ENCODE peak calls at places on chromosomes 7 and 10, in five cellular contexts. E, T, F, L and S are unnamed samples.

GRCh38 chr10:77228559-77228958 is 409.0 kb downstream of the KCNMA1 start:
- DNase-seq in E (no peak), T (no peak), F (no peak), L (no peak), S (no peak)

GRCh38 chr10:124106241-124106905 is 13.0 kb upstream of the CHST15 start:
- DNase-seq in E (no peak), T (peak; percentile 78), F (no peak), L (peak; percentile 91), S (no peak)

GRCh38 chr7:94067506-94067905 is 63.4 kb upstream of the BET1 start:
- DNase-seq in E (no peak), T (no peak), F (no peak), L (no peak), S (no peak)

GRCh38 chr7:44769381-44770209 is 20.9 kb downstream of the ZMIZ2 start:
- DNase-seq in E (no peak), T (no peak), F (peak; percentile 27), L (no peak), S (no peak)

GRCh38 chr7:135189961-135190360 is 19.5 kb upstream of the CYREN start:
- DNase-seq in E (no peak), T (no peak), F (no peak), L (no peak), S (no peak)

GRCh38 chr10:71475243-71475871 is 78.6 kb downstream of the CDH23 start:
- DNase-seq in E (peak; percentile 72), T (no peak), F (peak; percentile 55), L (no peak), S (peak; percentile 87)

GRCh38 chr7:32500922-32501341 is 5.6 kb downstream of the AVL9 start:
- DNase-seq in E (no peak), T (no peak), F (no peak), L (peak; percentile 81), S (no peak)

GRCh38 chr7:46129831-46130230 is 208.8 kb upstream of the IGFBP3 start:
- DNase-seq in E (no peak), T (no peak), F (peak; percentile 35), L (no peak), S (no peak)

GRCh38 chr10:43818687-43819086 is 170.0 kb upstream of the ZNF32 start:
- DNase-seq in E (no peak), T (no peak), F (no peak), L (no peak), S (no peak)

GRCh38 chr7:158013085-158013668 is 574.4 kb downstream of the PTPRN2 start:
- DNase-seq in E (no peak), T (no peak), F (no peak), L (no peak), S (no peak)

GRCh38 chr10:72333111-72334012 is 21.4 kb downstream of the DNAJB12 start:
- DNase-seq in E (no peak), T (peak; percentile 61), F (no peak), L (no peak), S (peak; percentile 53)

GRCh38 chr7:23117841-23118240 is 12.3 kb downstream of the KLHL7 start:
- DNase-seq in E (no peak), T (no peak), F (no peak), L (no peak), S (no peak)

GRCh38 chr10:80163741-80164341 is 31.3 kb downstream of the PLAC9 start:
- DNase-seq in E (no peak), T (no peak), F (no peak), L (peak; percentile 100), S (no peak)

GRCh38 chr10:74117738-74118137 is 32.9 kb downstream of the AP3M1 start:
- DNase-seq in E (no peak), T (no peak), F (no peak), L (no peak), S (no peak)
- H3K36me3 ChIP-seq in E (peaks cover under 1% of the 10 kb centered on the region), T (peaks cover 95% of the 10 kb centered on the region), F (peaks cover 53% of the 10 kb centered on the region), L (peaks cover 93% of the 10 kb centered on the region), S (peaks cover 98% of the 10 kb centered on the region)

GRCh38 chr10:7529638-7530037 is 118.8 kb upstream of the SFMBT2 start:
- DNase-seq in E (peak; percentile 71), T (no peak), F (peak; percentile 67), L (peak; percentile 13), S (peak; percentile 83)
- TF ChIP-seq CTCF in E (peak; percentile 78), T (peak; percentile 37), F (peak; percentile 84), L (no peak), S (peak; percentile 78)

GRCh38 chr10:49458869-49459268 is 63.0 kb upstream of the DRGX start:
- DNase-seq in E (no peak), T (no peak), F (no peak), L (no peak), S (no peak)
- H3K36me3 ChIP-seq in E (peaks cover 2% of the 10 kb centered on the region), T (peaks cover 42% of the 10 kb centered on the region), F (no peaks in the 10 kb centered on the region), L (peaks cover 71% of the 10 kb centered on the region), S (peaks cover 7% of the 10 kb centered on the region)

GRCh38 chr10:120328647-120329046 is 128.4 kb upstream of the PLPP4 start:
- DNase-seq in E (no peak), T (no peak), F (no peak), L (no peak), S (no peak)
- TF ChIP-seq CTCF in E (no peak), T (no peak), F (peak; percentile 14), L (peak; percentile 36), S (no peak)

GRCh38 chr7:1483079-1483478 is 21.1 kb downstream of the INTS1 start:
- DNase-seq in E (no peak), T (no peak), F (no peak), L (no peak), S (no peak)
- H3K36me3 ChIP-seq in E (no peaks in the 10 kb centered on the region), T (peaks cover 86% of the 10 kb centered on the region), F (no peaks in the 10 kb centered on the region), L (peaks cover 4% of the 10 kb centered on the region), S (peaks cover 6% of the 10 kb centered on the region)

GRCh38 chr10:12042797-12043651 is at the start of gene UPF2:
- DNase-seq in E (peak; percentile 100), T (peak; percentile 99), F (peak; percentile 98), L (peak; percentile 89), S (peak; percentile 99)
- TF ChIP-seq CTCF in E (no peak), T (no peak), F (no peak), L (no peak), S (no peak)

GRCh38 chr10:357201-357950 is 222.1 kb downstream of the ZMYND11 start:
- DNase-seq in E (peak; percentile 25), T (no peak), F (no peak), L (no peak), S (no peak)

GRCh38 chr10:356452-356851 is 221.2 kb downstream of the ZMYND11 start:
- DNase-seq in E (peak; percentile 30), T (no peak), F (no peak), L (no peak), S (no peak)

GRCh38 chr10:352476-353235 is 217.4 kb downstream of the ZMYND11 start:
- DNase-seq in E (no peak), T (peak; percentile 46), F (no peak), L (no peak), S (peak; percentile 25)

GRCh38 chr10:351770-352318 is 216.6 kb downstream of the ZMYND11 start:
- DNase-seq in E (no peak), T (peak; percentile 61), F (no peak), L (no peak), S (peak; percentile 34)

DNA sequence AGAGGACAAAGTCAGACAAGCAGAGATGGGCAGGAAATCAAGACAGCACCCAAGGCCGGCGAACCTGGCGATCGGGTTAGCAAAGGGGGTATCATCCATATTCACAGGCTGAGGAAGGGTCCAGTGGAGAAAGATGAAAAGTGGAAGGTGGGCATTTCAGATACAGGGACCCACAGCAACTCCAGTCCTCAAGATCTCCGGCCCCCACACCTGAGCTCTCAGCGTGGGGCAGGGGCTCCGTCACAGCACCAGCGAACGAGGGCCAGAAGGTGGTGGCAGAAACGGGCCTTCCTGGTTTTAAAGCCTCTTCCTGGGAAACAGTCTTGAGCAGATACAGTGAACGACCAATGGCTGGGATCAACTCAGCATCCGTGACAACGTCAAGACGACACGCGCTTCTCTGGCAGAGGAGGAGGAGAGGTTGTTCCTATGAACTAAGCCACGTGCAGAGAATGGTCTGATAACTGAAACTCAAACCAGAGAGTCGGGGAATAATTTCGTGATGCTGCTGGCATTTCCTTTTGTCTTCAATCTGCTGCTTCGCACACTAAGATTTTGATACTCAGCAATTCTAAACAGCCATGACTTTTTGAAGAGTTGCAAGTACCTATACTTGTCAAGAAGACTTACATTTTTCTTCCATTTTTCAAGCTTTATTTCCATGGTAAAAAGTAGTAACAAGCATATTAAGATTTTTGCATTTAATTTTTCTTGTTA is 219.8 kb downstream of the ZMYND11 start:
- DNase-seq in E (no peak), T (peak; percentile 40), F (no peak), L (no peak), S (no peak)
- H3K36me3 ChIP-seq in E (peaks cover 1% of the 10 kb centered on the region), T (peaks cover 21% of the 10 kb centered on the region), F (no peaks in the 10 kb centered on the region), L (no peaks in the 10 kb centered on the region), S (peaks cover 33% of the 10 kb centered on the region)

GRCh38 chr10:132790934-132791829 is 5.2 kb upstream of the NKX6-2 start:
- DNase-seq in E (no peak), T (no peak), F (no peak), L (no peak), S (no peak)

GRCh38 chr10:132792796-132793195 is 6.8 kb upstream of the NKX6-2 start:
- DNase-seq in E (no peak), T (no peak), F (no peak), L (no peak), S (no peak)

GRCh38 chr10:132793213-132793612 is 7.3 kb upstream of the NKX6-2 start:
- DNase-seq in E (no peak), T (no peak), F (no peak), L (no peak), S (no peak)

GRCh38 chr10:132796846-132797245 is 10.9 kb upstream of the NKX6-2 start:
- DNase-seq in E (no peak), T (no peak), F (no peak), L (no peak), S (no peak)

DNA sequence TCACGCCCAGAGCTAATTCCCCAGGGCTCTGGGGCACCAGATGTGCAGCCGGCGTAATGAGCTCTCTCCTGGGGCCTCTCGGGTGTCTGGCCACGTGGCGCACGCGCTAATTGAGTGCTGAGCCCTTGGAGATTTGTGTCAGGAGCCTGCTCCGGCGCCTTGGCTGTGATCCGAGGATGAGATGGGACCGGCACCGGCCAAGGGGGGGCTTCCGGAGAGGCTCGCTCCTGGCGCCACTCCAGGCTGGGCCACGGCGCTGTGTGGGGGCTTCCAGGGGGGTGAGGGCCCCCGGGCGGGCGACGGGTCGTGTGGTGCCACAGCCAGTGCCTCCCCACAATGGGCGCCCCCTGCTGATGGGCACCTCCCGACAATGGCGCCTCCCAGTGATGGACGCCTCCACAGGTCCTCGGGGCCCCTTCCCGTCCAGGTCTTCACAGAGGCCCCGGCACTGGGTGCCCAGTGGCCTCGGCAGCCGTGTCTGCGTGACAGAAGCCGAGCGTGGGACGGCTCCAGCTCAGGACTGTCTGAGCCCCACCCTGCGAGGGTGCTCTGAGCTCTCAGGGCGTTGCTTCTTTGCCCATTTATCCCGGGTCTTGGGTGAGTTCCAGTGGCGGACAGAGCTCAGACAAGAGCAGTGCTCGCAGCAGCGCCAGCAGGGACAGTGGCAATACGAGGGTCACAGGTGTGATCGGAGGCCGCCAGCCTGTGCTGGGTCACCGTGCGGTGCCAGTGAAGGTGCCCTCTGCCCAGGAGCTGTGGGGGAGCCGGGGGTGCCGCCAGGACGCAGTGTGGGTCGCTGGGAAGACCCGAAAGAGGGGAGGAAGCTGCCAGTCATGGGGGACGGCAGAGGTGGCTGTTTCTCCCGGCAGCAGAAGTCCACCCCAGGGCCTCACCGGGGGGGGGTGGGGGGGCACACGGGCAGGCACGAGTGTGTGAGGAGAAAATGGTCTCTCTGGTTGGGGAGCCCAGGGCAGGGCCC is 8.2 kb upstream of the NKX6-2 start:
- DNase-seq in E (no peak), T (no peak), F (no peak), L (no peak), S (no peak)
- TF ChIP-seq CTCF in E (no peak), T (no peak), F (peak; percentile 60), L (peak; percentile 39), S (no peak)